ENCODE peak calls at places on chromosomes 1 and 21, in nine cellular contexts. P is Peyer's patch, U is A673, O is spleen, S is mesothelial cell of epicardium, H is lung, A is heart right ventricle, K is HCT116, Q is fibroblast of the aortic adventitia. T is an unnamed sample.

GRCh38 chr21:46323227-46323709 is 402 bp downstream of the C21orf58 start:
- DNase-seq in P (no peak), U (no peak), O (no peak), S (no peak), H (no peak), A (no peak), K (no peak), Q (no peak), T (no peak)

GRCh38 chr1:235734335-235734734 is 84.8 kb upstream of the GNG4 start:
- DNase-seq in P (no peak), U (no peak), O (no peak), S (no peak), H (no peak), A (no peak), K (peak), Q (no peak), T (no peak)

GRCh38 chr1:164576311-164577271 is 17.6 kb downstream of the PBX1 start:
- DNase-seq in P (no peak), U (no peak), O (no peak), S (no peak), H (no peak), A (peak), K (no peak), Q (peak), T (no peak)

GRCh38 chr1:57307382-57307781 is 116.5 kb downstream of the DAB1 start:
- DNase-seq in P (peak), U (peak), O (no peak), S (no peak), H (no peak), A (peak), K (no peak), Q (no peak), T (no peak)

GRCh38 chr21:45365608-45366241 is 39.2 kb upstream of the COL18A1 start:
- DNase-seq in P (no peak), U (peak), O (no peak), S (no peak), H (no peak), A (peak), K (peak), Q (peak), T (no peak)

GRCh38 chr1:148162363-148162762 is 10.3 kb upstream of the NBPF11 start:
- DNase-seq in P (no peak), U (no peak), O (no peak), S (no peak), H (no peak), A (no peak), K (no peak), Q (no peak), T (no peak)

GRCh38 chr1:3914911-3915310 is 14.8 kb upstream of the C1orf174 start:
- DNase-seq in P (no peak), U (no peak), O (no peak), S (no peak), H (no peak), A (no peak), K (no peak), Q (no peak), T (no peak)

GRCh38 chr1:26996024-26996423 is 2.5 kb downstream of the TRNP1 start:
- DNase-seq in P (no peak), U (no peak), O (no peak), S (no peak), H (no peak), A (no peak), K (no peak), Q (peak), T (no peak)

GRCh38 chr1:117967472-117967871 is 37.9 kb downstream of the WDR3 start:
- DNase-seq in P (no peak), U (peak), O (no peak), S (no peak), H (no peak), A (no peak), K (no peak), Q (peak), T (no peak)

GRCh38 chr1:15178571-15179484 is 25.3 kb downstream of the TMEM51 start:
- DNase-seq in P (no peak), U (peak), O (no peak), S (no peak), H (no peak), A (no peak), K (peak), Q (peak), T (no peak)

GRCh38 chr21:44969965-44970755 is 30.3 kb downstream of the SLX9 start:
- DNase-seq in P (no peak), U (peak), O (peak), S (no peak), H (no peak), A (no peak), K (no peak), Q (no peak), T (no peak)

GRCh38 chr1:91799863-91800262 is 86.1 kb downstream of the TGFBR3 start:
- DNase-seq in P (no peak), U (no peak), O (no peak), S (no peak), H (no peak), A (no peak), K (no peak), Q (no peak), T (no peak)

GRCh38 chr1:119286587-119287181 is 81.9 kb upstream of the HAO2 start:
- DNase-seq in P (no peak), U (peak), O (no peak), S (no peak), H (no peak), A (no peak), K (peak), Q (peak), T (peak)
- TF ChIP-seq CTCF in P (no peak), U (peak), O (peak), S (peak), H (peak), A (peak), K (peak), Q (peak), T (peak)

GRCh38 chr1:188958461-188959115 is 1519.1 kb downstream of the BRINP3 start:
- DNase-seq in P (no peak), U (no peak), O (no peak), S (no peak), H (no peak), A (no peak), K (no peak), Q (no peak), T (no peak)
- TF ChIP-seq CTCF in P (no peak), U (no peak), O (no peak), S (no peak), H (no peak), A (no peak), K (no peak), Q (no peak), T (no peak)

DNA sequence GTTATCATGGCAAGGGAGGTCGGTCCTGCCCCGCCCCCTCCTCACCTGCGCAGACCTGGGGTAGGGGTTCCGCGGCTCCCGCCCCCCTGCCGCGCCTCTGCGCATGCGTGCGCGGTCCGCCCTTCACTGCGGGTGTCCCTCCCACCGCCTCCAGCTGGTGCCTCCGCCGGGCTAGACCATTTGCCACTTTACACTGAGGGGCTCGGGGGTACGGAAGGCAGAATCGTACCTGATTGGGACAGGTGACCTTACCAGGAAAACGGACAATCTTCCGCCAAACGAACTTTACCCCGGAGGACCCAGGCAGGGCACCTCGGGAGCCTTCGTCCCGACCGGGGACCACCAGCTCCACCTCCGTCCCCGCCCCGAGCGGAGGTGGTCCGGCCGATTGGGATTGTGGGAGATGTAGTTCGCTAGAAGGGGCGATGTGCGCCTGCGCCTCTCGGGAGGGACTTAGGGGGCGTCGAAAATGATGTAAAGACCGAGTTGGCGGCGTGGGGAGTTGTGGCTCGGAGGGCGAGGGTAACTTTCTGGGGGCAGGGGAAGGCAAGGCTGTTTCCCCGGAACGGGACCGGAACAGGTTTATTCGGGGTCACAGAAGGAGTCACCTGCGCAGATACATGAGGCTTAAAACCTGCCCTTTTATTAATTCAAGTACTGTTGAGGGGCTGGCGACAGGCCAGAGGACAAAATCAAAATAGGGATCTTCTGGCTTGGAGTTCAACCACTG is at the start of gene DNAJC28:
- DNase-seq in P (peak), U (peak), O (peak), S (peak), H (peak), A (peak), K (peak), Q (peak), T (peak)
- TF ChIP-seq CTCF in P (no peak), U (no peak), O (no peak), S (no peak), H (no peak), A (no peak), K (no peak), Q (no peak), T (no peak)

GRCh38 chr1:202656057-202656456 is 54.2 kb downstream of the SYT2 start:
- DNase-seq in P (no peak), U (no peak), O (no peak), S (no peak), H (no peak), A (no peak), K (no peak), Q (no peak), T (no peak)

GRCh38 chr1:202659541-202659940 is 50.7 kb downstream of the SYT2 start:
- DNase-seq in P (no peak), U (no peak), O (no peak), S (no peak), H (no peak), A (no peak), K (no peak), Q (no peak), T (no peak)

GRCh38 chr1:202658251-202658650 is 52.0 kb downstream of the SYT2 start:
- DNase-seq in P (no peak), U (no peak), O (no peak), S (no peak), H (no peak), A (no peak), K (no peak), Q (no peak), T (no peak)

GRCh38 chr1:202658766-202659165 is 51.5 kb downstream of the SYT2 start:
- DNase-seq in P (no peak), U (peak), O (no peak), S (no peak), H (no peak), A (no peak), K (no peak), Q (no peak), T (no peak)

GRCh38 chr1:202656951-202657646 is 53.2 kb downstream of the SYT2 start:
- DNase-seq in P (no peak), U (peak), O (no peak), S (no peak), H (no peak), A (no peak), K (no peak), Q (peak), T (peak)
- TF ChIP-seq CTCF in P (no peak), U (no peak), O (no peak), S (no peak), H (no peak), A (no peak), K (peak), Q (peak), T (peak)

T was measured in progenitor cell of endocrine pancreas.